ENCODE peak calls at places on chromosomes 7 and 10, in five cellular contexts. W is GM03348, Z is skeletal muscle cell, O is trophoblast cell, F is cardiac fibroblast. S is an unnamed sample.

GRCh38 chr10:102313221-102313896 is 68.0 kb downstream of the GBF1 start:
- DNase-seq in O (no peak), F (no peak), Z (no peak), W (peak), S (no peak)

GRCh38 chr10:131083915-131084790 is 227.4 kb downstream of the TCERG1L start:
- DNase-seq in O (no peak), F (no peak), Z (no peak), W (no peak), S (no peak)

GRCh38 chr10:123972481-123973401 is 81.1 kb upstream of the CPXM2 start:
- DNase-seq in F (no peak), O (no peak), W (no peak), Z (no peak), S (no peak)

GRCh38 chr10:74202356-74202755 is 51.3 kb downstream of the ADK start:
- DNase-seq in F (no peak), W (no peak), O (no peak), Z (no peak), S (no peak)

GRCh38 chr7:134885967-134886352 is 100.3 kb upstream of the AGBL3 start:
- DNase-seq in F (peak), Z (peak), W (peak), O (no peak), S (no peak)

GRCh38 chr7:69419928-69420327 is 178.3 kb upstream of the AUTS2 start:
- DNase-seq in O (no peak), Z (no peak), W (no peak), F (no peak), S (no peak)

GRCh38 chr10:17239276-17239660 is 11.2 kb downstream of the VIM start:
- DNase-seq in O (no peak), F (no peak), Z (no peak), W (no peak), S (no peak)

GRCh38 chr10:35700490-35700887 is 58.4 kb upstream of the FZD8 start:
- DNase-seq in Z (no peak), F (no peak), W (no peak), O (no peak), S (no peak)

GRCh38 chr7:20064974-20065862 is 152.0 kb downstream of the MACC1 start:
- DNase-seq in F (peak), W (peak), Z (peak), O (no peak), S (no peak)

GRCh38 chr7:143013897-143014296 is 13.0 kb downstream of the OR9A2 start:
- DNase-seq in Z (peak), W (peak), O (no peak), F (peak), S (no peak)

GRCh38 chr7:27364344-27364758 is 121.7 kb downstream of the EVX1 start:
- DNase-seq in Z (peak), O (no peak), W (peak), F (peak), S (peak)

GRCh38 chr7:37916017-37916672 is 472 bp downstream of the SFRP4 start:
- DNase-seq in Z (no peak), F (peak), W (no peak), O (no peak), S (peak)

GRCh38 chr7:131533151-131533559 is 23.3 kb downstream of the PODXL start:
- DNase-seq in W (no peak), Z (no peak), F (no peak), O (no peak), S (no peak)

GRCh38 chr10:122659651-122660050 is 40.0 kb downstream of the C10orf120 start:
- DNase-seq in W (no peak), Z (no peak), F (no peak), O (no peak), S (no peak)

GRCh38 chr10:132152896-132153580 is 33.7 kb upstream of the DPYSL4 start:
- DNase-seq in W (no peak), F (no peak), O (no peak), Z (no peak), S (no peak)

GRCh38 chr7:142908921-142909870 is 23.7 kb upstream of the TRPV6 start:
- DNase-seq in W (peak), Z (no peak), O (no peak), F (peak), S (no peak)

GRCh38 chr10:122013311-122013780 is 24.4 kb downstream of the TACC2 start:
- DNase-seq in Z (no peak), W (no peak), O (no peak), F (no peak), S (no peak)

GRCh38 chr10:68261132-68261856 is 29.4 kb upstream of the ATOH7 start:
- DNase-seq in O (no peak), W (no peak), F (no peak), Z (no peak), S (peak)

GRCh38 chr7:121307021-121307575 is 21.7 kb upstream of the WNT16 start:
- DNase-seq in W (no peak), O (peak), Z (no peak), F (no peak), S (no peak)

GRCh38 chr7:111568419-111568818 is 6.1 kb upstream of the IMMP2L start:
- DNase-seq in F (no peak), Z (no peak), O (no peak), W (no peak), S (no peak)

GRCh38 chr7:106001196-106001595 is 38.1 kb downstream of the CDHR3 start:
- DNase-seq in Z (no peak), O (no peak), W (no peak), F (no peak), S (no peak)

GRCh38 chr7:103928581-103928980 is 60.9 kb downstream of the RELN start:
- DNase-seq in O (no peak), Z (no peak), F (no peak), W (no peak), S (no peak)

GRCh38 chr7:117090820-117091219 is 137.5 kb downstream of the ST7 start:
- DNase-seq in F (no peak), W (no peak), O (no peak), Z (no peak), S (no peak)

GRCh38 chr10:79559726-79560125 is 481 bp downstream of the SFTPA2 start:
- DNase-seq in F (peak), O (no peak), W (peak), Z (peak), S (no peak)

GRCh38 chr10:125599194-125599593 is 83.8 kb downstream of the TEX36 start:
- DNase-seq in Z (no peak), O (no peak), F (no peak), W (no peak), S (no peak)